ENCODE peak calls at places on chromosome 3, in nine cellular contexts. H is mammary epithelial cell; P is GM23338; A is psoas muscle; U is HepG2; J is thoracic aorta; D is pancreas; N is naive thymus-derived CD4-positive, alpha-beta T cell; Z is small intestine. T is an unnamed sample. For H3K27me3 and H3K36me3, the result is how much of the 10 kb centered on the place peaks cover.

GRCh38 chr3:120713262-120713661 is 29.1 kb downstream of the RABL3 start:
- DNase-seq in J (no peak), Z (no peak), D (no peak), A (no peak), P (no peak), H (no peak), N (no peak), U (no peak), T (no peak)

GRCh38 chr3:172119266-172119957 is 80.0 kb downstream of the FNDC3B start:
- DNase-seq in D (no peak), J (no peak), Z (no peak), A (no peak), H (no peak), N (no peak), P (no peak), U (peak), T (no peak)

GRCh38 chr3:39502838-39503145 is 35.3 kb downstream of the MOBP start:
- DNase-seq in Z (no peak), H (no peak), P (no peak), N (no peak), D (no peak), J (no peak), U (no peak), A (no peak), T (no peak)

GRCh38 chr3:27578032-27578431 is 93.8 kb upstream of the SLC4A7 start:
- DNase-seq in H (no peak), D (no peak), A (no peak), U (no peak), P (no peak), J (no peak), N (no peak), Z (no peak), T (no peak)

GRCh38 chr3:28308196-28308595 is 40.3 kb upstream of the ZCWPW2 start:
- DNase-seq in P (no peak), N (no peak), U (no peak), Z (no peak), D (no peak), J (no peak), A (no peak), H (no peak), T (no peak)

GRCh38 chr3:113097821-113098516 is 107.2 kb downstream of the GTPBP8 start:
- DNase-seq in N (no peak), D (no peak), P (no peak), Z (no peak), J (no peak), A (no peak), U (peak), H (peak), T (peak)

GRCh38 chr3:71721721-71722157 is 3.5 kb downstream of the EIF4E3 start:
- DNase-seq in Z (no peak), A (no peak), U (no peak), J (no peak), N (peak), D (no peak), P (no peak), H (no peak), T (no peak)

GRCh38 chr3:75192065-75192658 is 472.0 kb upstream of the FRG2C start:
- DNase-seq in U (peak), N (peak), Z (peak), P (peak), D (peak), H (peak), J (no peak), A (no peak), T (peak)

GRCh38 chr3:146277953-146278631 is 27.2 kb upstream of the PLSCR4 start:
- DNase-seq in Z (no peak), N (no peak), H (peak), D (no peak), J (no peak), U (peak), P (no peak), A (no peak), T (peak)

GRCh38 chr3:126339466-126339865 is 17.7 kb downstream of the KLF15 start:
- DNase-seq in D (no peak), U (no peak), H (no peak), N (no peak), P (no peak), A (no peak), Z (no peak), J (no peak), T (no peak)

GRCh38 chr3:51396401-51396800 is 5.3 kb downstream of the RBM15B start:
- DNase-seq in D (no peak), P (no peak), A (no peak), U (no peak), Z (no peak), J (no peak), N (no peak), H (no peak), T (no peak)

GRCh38 chr3:69761896-69762789 is 22.9 kb downstream of the MITF start:
- DNase-seq in U (no peak), J (no peak), N (no peak), D (no peak), P (no peak), H (peak), Z (no peak), A (no peak), T (no peak)

GRCh38 chr3:52685285-52685704 is 418 bp downstream of the PBRM1 start:
- DNase-seq in A (peak), H (peak), P (peak), Z (peak), N (peak), J (peak), U (peak), D (peak), T (peak)

GRCh38 chr3:12428131-12428530 is 56.1 kb upstream of the TSEN2 start:
- DNase-seq in Z (no peak), U (no peak), P (no peak), H (no peak), A (no peak), J (no peak), D (no peak), N (no peak), T (no peak)

GRCh38 chr3:173652093-173652492 is 254.5 kb downstream of the NLGN1 start:
- DNase-seq in P (no peak), N (no peak), H (no peak), A (no peak), J (no peak), D (no peak), U (no peak), Z (no peak), T (no peak)
- H3K27me3 ChIP-seq in P (under half), N (under half), H (under half), A (under half), J (under half), D (under half), U (under half), Z (under half), T (under half)

DNA sequence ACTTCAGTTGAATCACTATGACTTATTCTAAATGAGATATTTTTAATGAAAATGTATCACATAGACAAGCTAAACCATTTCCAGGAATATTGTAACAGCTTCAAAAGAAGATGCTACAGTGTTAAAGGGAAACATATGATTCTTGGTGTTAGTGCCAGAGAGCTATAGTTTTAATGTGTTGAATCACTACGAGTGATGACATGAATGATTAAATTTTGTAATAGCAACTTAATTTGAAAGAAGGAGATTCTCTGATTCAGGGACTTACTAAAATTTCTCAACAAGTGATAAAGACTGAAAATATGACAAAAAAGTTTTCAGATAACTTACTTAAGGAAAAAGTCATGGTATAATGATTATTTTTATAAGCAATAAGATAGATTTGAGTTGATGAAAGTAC is 267.4 kb upstream of the SLITRK3 start:
- DNase-seq in H (no peak), Z (no peak), U (no peak), P (no peak), D (no peak), A (no peak), J (no peak), N (no peak), T (no peak)
- H3K36me3 ChIP-seq in H (under half), Z (under half), U (under half), P (under half), D (under half), A (under half), J (under half), N (under half), T (under half)

GRCh38 chr3:105885261-105885660 is 16.4 kb upstream of the CBLB start:
- DNase-seq in N (no peak), J (no peak), H (no peak), D (no peak), A (no peak), Z (no peak), U (no peak), P (no peak), T (no peak)
- H3K4me3 ChIP-seq in N (no peak), J (no peak), H (no peak), D (no peak), A (no peak), Z (no peak), U (no peak), P (no peak), T (no peak)

GRCh38 chr3:58752168-58752567 is 85.6 kb upstream of the FAM3D start:
- DNase-seq in P (no peak), J (no peak), A (no peak), Z (no peak), H (no peak), N (no peak), U (no peak), D (no peak), T (no peak)
- H3K27me3 ChIP-seq in P (under half), J (under half), A (under half), Z (under half), H (under half), N (under half), U (under half), D (under half), T (under half)

GRCh38 chr3:138401834-138402233 is 32.6 kb upstream of the ESYT3 start:
- DNase-seq in D (no peak), A (no peak), N (no peak), J (no peak), H (no peak), P (no peak), Z (no peak), U (no peak), T (no peak)
- H3K36me3 ChIP-seq in D (under half), A (half or more), N (under half), J (under half), H (under half), P (under half), Z (under half), U (under half), T (under half)

T was measured in MG63.